ENCODE peak calls at places on chromosomes 11 and 22, in ten cellular contexts. W is transverse colon, C is GM12865, V is stomach, Z is pancreas, S is Calu3, D is astrocyte of the spinal cord, A is nephron progenitor cell, K is omental fat pad, Y is GM23338. J is an unnamed sample.

GRCh38 chr11:12812849-12813248 is 138.6 kb downstream of the TEAD1 start:
- DNase-seq in W (no peak), C (no peak), V (no peak), Z (no peak), S (no peak), D (no peak), A (no peak), K (no peak), Y (no peak), J (no peak)

GRCh38 chr11:82862379-82862778 is 37.9 kb downstream of the PRCP start:
- DNase-seq in W (no peak), C (no peak), V (no peak), Z (no peak), S (no peak), D (no peak), A (no peak), K (no peak), Y (no peak), J (no peak)

GRCh38 chr11:64744544-64745218 is 739 bp upstream of the RASGRP2 start:
- DNase-seq in W (no peak), C (no peak), V (no peak), Z (no peak), S (no peak), D (no peak), A (peak), K (no peak), Y (no peak), J (no peak)

GRCh38 chr11:126115253-126115540 is 52.5 kb upstream of the CDON start:
- DNase-seq in W (peak), C (no peak), V (peak), Z (peak), S (peak), D (no peak), A (no peak), K (no peak), Y (no peak), J (no peak)

GRCh38 chr11:17275376-17276235 is 933 bp upstream of the NUCB2 start:
- DNase-seq in W (no peak), C (no peak), V (no peak), Z (no peak), S (no peak), D (no peak), A (no peak), K (no peak), Y (no peak), J (no peak)

GRCh38 chr11:38593649-38594048 is 1995.6 kb upstream of the RAG2 start:
- DNase-seq in W (no peak), C (no peak), V (no peak), Z (no peak), S (no peak), D (peak), A (no peak), K (no peak), Y (no peak), J (no peak)

GRCh38 chr11:120136356-120136755 is 1.6 kb downstream of the TRIM29 start:
- DNase-seq in W (peak), C (no peak), V (peak), Z (no peak), S (no peak), D (no peak), A (no peak), K (peak), Y (no peak), J (no peak)

GRCh38 chr11:131922220-131922619 is 551.8 kb downstream of the NTM start:
- DNase-seq in W (no peak), C (no peak), V (no peak), Z (no peak), S (no peak), D (no peak), A (no peak), K (no peak), Y (no peak), J (no peak)

GRCh38 chr11:74612877-74613276 is 20.5 kb downstream of the POLD3 start:
- DNase-seq in W (no peak), C (no peak), V (no peak), Z (no peak), S (no peak), D (no peak), A (no peak), K (no peak), Y (no peak), J (no peak)

GRCh38 chr11:62934496-62934785 is 13.3 kb upstream of the CHRM1 start:
- DNase-seq in W (no peak), C (no peak), V (no peak), Z (no peak), S (no peak), D (no peak), A (no peak), K (no peak), Y (peak), J (no peak)

GRCh38 chr11:72789493-72790131 is 4.2 kb downstream of the STARD10 start:
- DNase-seq in W (no peak), C (no peak), V (peak), Z (no peak), S (no peak), D (no peak), A (no peak), K (no peak), Y (no peak), J (no peak)

GRCh38 chr11:117059611-117060010 is 38.6 kb downstream of the SIK3 start:
- DNase-seq in W (no peak), C (no peak), V (no peak), Z (no peak), S (no peak), D (no peak), A (no peak), K (no peak), Y (no peak), J (no peak)

GRCh38 chr22:48185656-48186055 is 1423.2 kb downstream of the TBC1D22A start:
- DNase-seq in W (no peak), C (no peak), V (no peak), Z (no peak), S (no peak), D (no peak), A (no peak), K (no peak), Y (no peak), J (no peak)

GRCh38 chr11:59559886-59560285 is 48.5 kb downstream of the OR4D9 start:
- DNase-seq in W (no peak), C (no peak), V (no peak), Z (no peak), S (no peak), D (no peak), A (no peak), K (no peak), Y (peak), J (no peak)

GRCh38 chr11:59557940-59558643 is 46.8 kb downstream of the OR4D9 start:
- DNase-seq in W (no peak), C (no peak), V (no peak), Z (no peak), S (no peak), D (peak), A (no peak), K (no peak), Y (peak), J (no peak)

GRCh38 chr11:59560702-59561469 is 49.5 kb downstream of the OR4D9 start:
- DNase-seq in W (peak), C (peak), V (peak), Z (peak), S (peak), D (peak), A (peak), K (no peak), Y (peak), J (peak)

GRCh38 chr11:59562292-59562691 is 51.0 kb downstream of the OR4D9 start:
- DNase-seq in W (no peak), C (no peak), V (no peak), Z (no peak), S (no peak), D (no peak), A (no peak), K (no peak), Y (no peak), J (no peak)

DNA sequence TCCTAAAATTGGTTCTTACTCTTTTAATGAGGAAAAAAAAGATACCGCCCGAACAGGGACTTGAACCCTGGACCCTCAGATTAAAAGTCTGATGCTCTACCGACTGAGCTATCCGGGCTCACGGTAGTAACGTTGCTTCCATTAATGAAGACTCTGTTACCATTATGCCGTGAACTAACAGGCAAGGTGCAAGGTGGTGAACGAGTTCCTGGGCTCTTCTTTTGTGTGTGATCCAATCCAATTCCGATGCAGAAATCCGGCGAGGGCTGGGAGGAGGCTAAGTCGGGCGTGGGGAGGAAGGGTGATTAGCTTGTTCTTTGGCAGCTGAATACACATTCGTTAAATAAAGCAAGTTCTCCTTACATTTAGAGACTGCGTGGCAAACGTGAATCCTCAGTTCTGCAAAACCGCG is 49.0 kb downstream of the OR4D9 start:
- DNase-seq in W (peak), C (peak), V (peak), Z (peak), S (peak), D (peak), A (peak), K (no peak), Y (peak), J (no peak)
- TF ChIP-seq CTCF in W (no peak), C (no peak), V (no peak), Z (no peak), S (no peak), D (no peak), A (no peak), K (no peak), Y (no peak), J (no peak)

GRCh38 chr11:14773755-14774154 is 118.3 kb downstream of the CYP2R1 start:
- DNase-seq in W (no peak), C (no peak), V (no peak), Z (no peak), S (peak), D (no peak), A (no peak), K (no peak), Y (peak), J (no peak)
- TF ChIP-seq CTCF in W (no peak), C (peak), V (no peak), Z (no peak), S (no peak), D (peak), A (no peak), K (no peak), Y (peak), J (peak)

DNA sequence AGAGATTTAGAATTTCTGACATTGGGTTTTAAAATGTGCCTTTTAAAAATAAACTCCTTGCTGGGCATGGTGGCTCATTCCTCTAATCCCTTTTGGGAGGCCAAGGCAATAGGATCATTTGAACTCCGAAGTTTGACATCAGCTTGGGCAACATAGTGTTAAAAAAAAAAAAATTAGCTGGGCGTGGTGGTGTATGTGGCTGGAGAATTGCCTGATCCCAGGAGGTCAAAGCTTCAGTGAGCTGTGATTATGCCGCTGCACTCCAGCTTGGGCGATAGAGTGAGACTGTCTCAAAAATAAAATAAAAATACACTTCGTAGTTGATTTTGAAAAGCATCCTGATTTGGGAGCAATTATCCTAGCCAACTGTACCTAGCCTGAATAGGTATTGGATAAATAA is 3.4 kb upstream of the APLP2 start:
- DNase-seq in W (peak), C (no peak), V (no peak), Z (no peak), S (no peak), D (no peak), A (no peak), K (no peak), Y (no peak), J (no peak)
- TF ChIP-seq CTCF in W (no peak), C (no peak), V (no peak), Z (no peak), S (no peak), D (no peak), A (no peak), K (no peak), Y (no peak), J (no peak)

GRCh38 chr11:10688401-10688800 is 5.2 kb downstream of the IRAG1 start:
- DNase-seq in W (no peak), C (peak), V (no peak), Z (no peak), S (peak), D (peak), A (no peak), K (no peak), Y (peak), J (no peak)
- TF ChIP-seq CTCF in W (no peak), C (peak), V (no peak), Z (no peak), S (no peak), D (peak), A (peak), K (no peak), Y (peak), J (peak)

GRCh38 chr11:61791737-61792309 is 576 bp downstream of the TMEM258 start:
- DNase-seq in W (peak), C (peak), V (peak), Z (peak), S (peak), D (peak), A (peak), K (peak), Y (peak), J (peak)
- TF ChIP-seq CTCF in W (no peak), C (no peak), V (no peak), Z (no peak), S (no peak), D (no peak), A (no peak), K (no peak), Y (no peak), J (no peak)

GRCh38 chr11:293293-293851 is 4.4 kb downstream of the PGGHG start:
- DNase-seq in W (no peak), C (no peak), V (no peak), Z (peak), S (no peak), D (no peak), A (no peak), K (no peak), Y (no peak), J (peak)
- TF ChIP-seq CTCF in W (no peak), C (no peak), V (no peak), Z (no peak), S (no peak), D (no peak), A (no peak), K (no peak), Y (no peak), J (no peak)

DNA sequence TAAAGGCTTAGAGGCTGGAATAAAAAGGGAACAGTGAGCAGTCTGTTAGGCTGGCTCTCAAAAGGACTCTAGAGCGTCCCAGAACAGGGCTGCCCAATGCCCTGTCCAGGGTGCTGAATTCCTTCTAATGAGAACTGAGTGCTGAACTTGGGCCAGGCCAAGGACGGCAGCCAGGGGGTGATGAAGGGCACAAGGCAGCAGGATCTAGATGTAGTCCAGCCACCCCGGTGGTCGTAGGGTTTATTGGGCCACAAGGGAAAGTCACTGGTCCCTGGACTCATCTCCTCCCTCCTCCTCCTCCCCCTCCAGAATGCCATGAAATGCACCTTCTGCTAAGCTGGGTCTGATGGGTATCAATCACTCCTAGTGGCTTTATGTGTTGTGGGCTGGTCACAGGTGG is 19.2 kb downstream of the NPTXR start:
- DNase-seq in W (peak), C (peak), V (peak), Z (peak), S (peak), D (peak), A (peak), K (no peak), Y (peak), J (no peak)
- TF ChIP-seq CTCF in W (peak), C (peak), V (no peak), Z (peak), S (peak), D (peak), A (peak), K (no peak), Y (peak), J (peak)

GRCh38 chr11:6681505-6681904 is 1.6 kb downstream of the MRPL17 start:
- DNase-seq in W (no peak), C (no peak), V (no peak), Z (no peak), S (no peak), D (no peak), A (no peak), K (no peak), Y (no peak), J (no peak)
- TF ChIP-seq CTCF in W (no peak), C (no peak), V (no peak), Z (no peak), S (no peak), D (no peak), A (no peak), K (no peak), Y (no peak), J (no peak)

GRCh38 chr22:50625568-50626313 is 2.2 kb downstream of the ARSA start:
- DNase-seq in W (no peak), C (no peak), V (peak), Z (no peak), S (no peak), D (no peak), A (no peak), K (no peak), Y (peak), J (no peak)
- TF ChIP-seq CTCF in W (no peak), C (no peak), V (no peak), Z (no peak), S (no peak), D (no peak), A (no peak), K (no peak), Y (peak), J (no peak)

DNA sequence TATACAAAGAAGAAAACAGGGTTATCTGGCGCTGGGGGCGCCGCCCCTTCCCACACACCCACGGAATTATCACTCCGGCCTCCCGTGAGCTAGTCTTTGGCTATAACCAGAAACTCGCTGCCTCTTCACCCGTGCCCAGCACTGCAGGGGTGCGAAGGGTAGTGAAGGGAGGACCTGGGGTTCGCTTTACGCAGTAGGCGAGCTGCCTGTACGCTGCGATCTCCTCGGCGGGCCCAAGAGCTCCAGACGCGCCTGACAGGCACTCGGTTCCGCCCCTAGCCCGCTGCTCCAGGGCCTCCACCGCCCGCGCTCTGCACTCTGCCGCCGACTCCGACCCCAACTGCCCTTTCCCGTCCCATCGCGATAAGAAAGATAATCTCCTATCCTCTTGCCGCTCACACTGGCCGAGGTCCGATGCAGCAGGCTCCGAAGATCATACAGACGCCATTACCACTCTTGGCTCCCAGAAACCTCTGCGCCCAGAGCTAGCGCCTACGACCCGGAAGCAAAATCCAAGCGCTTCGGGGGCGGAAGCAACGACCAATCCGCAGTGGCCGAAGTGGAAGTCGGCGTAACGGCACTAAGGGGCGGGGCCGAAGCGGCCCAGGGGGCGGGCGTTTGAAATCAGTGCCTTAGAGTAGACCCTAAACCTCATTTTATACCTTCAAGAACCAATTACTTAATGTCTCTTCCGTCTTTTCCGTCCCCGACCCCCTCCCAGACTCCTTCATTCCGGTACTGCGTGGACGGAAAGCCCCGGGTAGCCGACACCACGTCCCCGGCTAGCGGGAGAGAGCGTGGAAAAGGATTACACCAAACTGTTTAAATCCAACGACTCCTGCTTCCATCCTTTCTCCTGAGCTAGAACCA is at the start of the genes CWC15 and KDM4D:
- DNase-seq in W (peak), C (peak), V (peak), Z (peak), S (peak), D (peak), A (peak), K (peak), Y (peak), J (peak)
- TF ChIP-seq CTCF in W (no peak), C (no peak), V (no peak), Z (no peak), S (no peak), D (no peak), A (no peak), K (no peak), Y (no peak), J (no peak)